ENCODE peak calls at places on chromosome 20, in five cellular contexts. M is erythroblast, Y is choroid plexus epithelial cell, B is tibial nerve, O is psoas muscle. J is an unnamed sample.

GRCh38 chr20:47358672-47359532 is 2.4 kb upstream of the ZMYND8 start:
- DNase-seq in B (peak), Y (peak), O (peak), M (peak), J (peak)

GRCh38 chr20:57498425-57499400 is 26.2 kb downstream of the CTCFL start:
- DNase-seq in O (no peak), M (peak), B (no peak), Y (peak), J (peak)

GRCh38 chr20:46849269-46849668 is 45.4 kb upstream of the EYA2 start:
- DNase-seq in M (no peak), Y (no peak), O (no peak), B (no peak), J (no peak)

GRCh38 chr20:9610665-9611064 is 96.3 kb downstream of the LAMP5 start:
- DNase-seq in O (no peak), Y (no peak), B (no peak), M (no peak), J (no peak)

GRCh38 chr20:14234666-14235295 is 102.6 kb downstream of the FLRT3 start:
- DNase-seq in Y (peak), O (no peak), B (no peak), M (no peak), J (peak)

GRCh38 chr20:62947532-62948300 is 4.8 kb upstream of the SLC17A9 start:
- DNase-seq in B (no peak), M (no peak), O (no peak), Y (no peak), J (no peak)

GRCh38 chr20:50724851-50725721 is 6.3 kb upstream of the PARD6B start:
- DNase-seq in O (peak), Y (peak), M (peak), B (peak), J (peak)

GRCh38 chr20:41854765-41855164 is 236.6 kb upstream of the CHD6 start:
- DNase-seq in M (peak), Y (no peak), O (no peak), B (no peak), J (no peak)

GRCh38 chr20:46998497-46999190 is 104.0 kb downstream of the EYA2 start:
- DNase-seq in M (no peak), Y (no peak), O (no peak), B (no peak), J (no peak)

J was measured in AG08395.